ENCODE peak calls at places on chromosomes 12 and 14, in eight cellular contexts. U is psoas muscle, Y is AG04449, O is thyroid gland, Z is HFF-Myc, H is ovary, F is endodermal cell, P is glutamatergic neuron. E is an unnamed sample.

GRCh38 chr12:22287776-22288621 is 46.5 kb downstream of the ST8SIA1 start:
- DNase-seq in U (no peak), Y (no peak), O (no peak), Z (no peak), H (no peak), F (peak; percentile 79), P (no peak), E (no peak)

GRCh38 chr12:93198086-93198485 is 179.6 kb upstream of the NUDT4 start:
- DNase-seq in U (peak; percentile 88), Y (no peak), O (no peak), Z (no peak), H (no peak), F (no peak), P (no peak), E (no peak)

GRCh38 chr12:124159655-124160054 is 135.2 kb upstream of the RFLNA start:
- DNase-seq in U (no peak), Y (no peak), O (no peak), Z (no peak), H (peak; percentile 44), F (no peak), P (no peak), E (no peak)

GRCh38 chr14:30854492-30854891 is 19.9 kb upstream of the COCH start:
- DNase-seq in U (no peak), Y (no peak), O (no peak), Z (no peak), H (no peak), F (no peak), P (no peak), E (no peak)

GRCh38 chr12:42801271-42801670 is 211.7 kb upstream of the PRICKLE1 start:
- DNase-seq in U (no peak), Y (no peak), O (no peak), Z (no peak), H (no peak), F (peak; percentile 72), P (no peak), E (no peak)

GRCh38 chr14:96274122-96274910 is 18.3 kb downstream of the BDKRB1 start:
- DNase-seq in U (no peak), Y (peak; percentile 95), O (no peak), Z (no peak), H (no peak), F (no peak), P (no peak), E (peak; percentile 71)

GRCh38 chr12:10557329-10557728 is 51.6 kb downstream of the EIF2S3B start:
- DNase-seq in U (no peak), Y (no peak), O (no peak), Z (no peak), H (no peak), F (peak; percentile 71), P (no peak), E (no peak)

GRCh38 chr12:29611906-29612305 is 114.4 kb upstream of the OVCH1 start:
- DNase-seq in U (no peak), Y (no peak), O (no peak), Z (no peak), H (no peak), F (no peak), P (no peak), E (peak; percentile 60)

GRCh38 chr14:78974691-78975090 is 804.5 kb downstream of the NRXN3 start:
- DNase-seq in U (no peak), Y (no peak), O (no peak), Z (no peak), H (no peak), F (no peak), P (no peak), E (no peak)

GRCh38 chr14:84657866-84658385 is 872.0 kb upstream of the FLRT2 start:
- DNase-seq in U (no peak), Y (no peak), O (no peak), Z (no peak), H (no peak), F (no peak), P (no peak), E (no peak)

GRCh38 chr14:90510208-90510607 is 113.4 kb downstream of the CALM1 start:
- DNase-seq in U (no peak), Y (no peak), O (peak; percentile 98), Z (no peak), H (no peak), F (no peak), P (no peak), E (no peak)

GRCh38 chr12:30931222-30931621 is 4.7 kb downstream of the TSPAN11 start:
- DNase-seq in U (no peak), Y (no peak), O (no peak), Z (no peak), H (no peak), F (peak; percentile 19), P (no peak), E (no peak)

GRCh38 chr12:130603566-130603965 is 112.5 kb downstream of the RIMBP2 start:
- DNase-seq in U (no peak), Y (no peak), O (no peak), Z (no peak), H (no peak), F (peak; percentile 19), P (no peak), E (no peak)

GRCh38 chr12:39779768-39780340 is 160.3 kb upstream of the ABCD2 start:
- DNase-seq in U (no peak), Y (no peak), O (no peak), Z (no peak), H (no peak), F (no peak), P (no peak), E (no peak)

GRCh38 chr12:40714636-40715035 is 22.4 kb downstream of the CNTN1 start:
- DNase-seq in U (no peak), Y (no peak), O (no peak), Z (no peak), H (no peak), F (no peak), P (no peak), E (no peak)

GRCh38 chr14:89621009-89621421 is 204.0 kb upstream of the FOXN3 start:
- DNase-seq in U (no peak), Y (no peak), O (no peak), Z (no peak), H (no peak), F (no peak), P (no peak), E (no peak)

GRCh38 chr14:100910888-100911664 is 7.6 kb upstream of the RTL1 start:
- DNase-seq in U (no peak), Y (no peak), O (no peak), Z (no peak), H (no peak), F (no peak), P (no peak), E (no peak)
- TF ChIP-seq CTCF in U (no peak), Y (no peak), O (no peak), Z (no peak), H (no peak), F (no peak), P (no peak), E (no peak)

GRCh38 chr12:107360033-107360432 is 266.7 kb upstream of the CRY1 start:
- DNase-seq in U (no peak), Y (no peak), O (no peak), Z (no peak), H (no peak), F (no peak), P (no peak), E (no peak)
- TF ChIP-seq CTCF in U (no peak), Y (no peak), O (no peak), Z (no peak), H (no peak), F (no peak), P (no peak), E (no peak)

GRCh38 chr14:52695481-52696091 is at the start of gene ERO1A:
- DNase-seq in U (peak; percentile 93), Y (no peak), O (peak; percentile 86), Z (peak; percentile 40), H (peak; percentile 85), F (peak; percentile 87), P (peak; percentile 80), E (peak; percentile 38)
- TF ChIP-seq CTCF in U (no peak), Y (no peak), O (no peak), Z (no peak), H (no peak), F (no peak), P (no peak), E (no peak)

GRCh38 chr14:106690333-106690891 is 1164.0 kb downstream of the TMEM121 start:
- DNase-seq in U (no peak), Y (no peak), O (no peak), Z (no peak), H (no peak), F (no peak), P (no peak), E (no peak)

GRCh38 chr14:106691601-106692291 is 1165.4 kb downstream of the TMEM121 start:
- DNase-seq in U (peak; percentile 55), Y (no peak), O (no peak), Z (no peak), H (peak; percentile 12), F (peak; percentile 52), P (no peak), E (no peak)

GRCh38 chr14:106694638-106695393 is 1168.4 kb downstream of the TMEM121 start:
- DNase-seq in U (peak; percentile 56), Y (no peak), O (no peak), Z (no peak), H (no peak), F (no peak), P (no peak), E (no peak)
- TF ChIP-seq CTCF in U (no peak), Y (no peak), O (no peak), Z (no peak), H (no peak), F (no peak), P (no peak), E (no peak)

GRCh38 chr12:7642876-7643309 is 22.8 kb downstream of the APOBEC1 start:
- DNase-seq in U (no peak), Y (no peak), O (no peak), Z (no peak), H (no peak), F (no peak), P (no peak), E (no peak)
- TF ChIP-seq CTCF in U (peak; percentile 5), Y (peak; percentile 5), O (no peak), Z (peak; percentile 52), H (no peak), F (peak; percentile 100), P (peak; percentile 74), E (peak; percentile 26)

E was measured in AG09319.